ENCODE peak calls at places on chromosomes 16 and 17, in six cellular contexts. P is GM12892, I is GM12878, G is H1, H is HepG2, T is K562. V is an unnamed sample.

GRCh38 chr17:65022751-65023421 is 33.7 kb downstream of the GNA13 start:
- DNase-seq in P (peak), I (peak), G (no peak), H (peak), T (no peak), V (peak)

GRCh38 chr17:4673986-4674770 is 29.8 kb downstream of the PELP1 start:
- DNase-seq in P (no peak), I (no peak), G (no peak), H (no peak), T (no peak), V (no peak)

GRCh38 chr17:44307387-44308186 is 814 bp upstream of the RUNDC3A start:
- DNase-seq in P (no peak), I (no peak), G (no peak), H (no peak), T (no peak), V (no peak)

GRCh38 chr17:44842748-44843147 is 4.9 kb upstream of the HIGD1B start:
- DNase-seq in P (no peak), I (no peak), G (no peak), H (no peak), T (no peak), V (no peak)

GRCh38 chr16:84115919-84116719 is 623 bp downstream of the MBTPS1 start:
- DNase-seq in P (peak), I (no peak), G (no peak), H (peak), T (peak), V (peak)

GRCh38 chr16:3036726-3037315 is at the start of gene BICDL2:
- DNase-seq in P (no peak), I (no peak), G (no peak), H (no peak), T (no peak), V (no peak)

GRCh38 chr17:44409309-44410028 is 20.0 kb upstream of the ITGA2B start:
- DNase-seq in P (no peak), I (no peak), G (no peak), H (no peak), T (no peak), V (no peak)

GRCh38 chr17:79498854-79499253 is 112.0 kb downstream of the RBFOX3 start:
- DNase-seq in P (no peak), I (no peak), G (no peak), H (no peak), T (no peak), V (no peak)

GRCh38 chr16:81558444-81559175 is 114.0 kb downstream of the CMIP start:
- DNase-seq in P (no peak), I (no peak), G (no peak), H (peak), T (peak), V (no peak)

GRCh38 chr17:35774499-35774898 is 13.8 kb downstream of the C17orf50 start:
- DNase-seq in P (no peak), I (no peak), G (no peak), H (no peak), T (no peak), V (no peak)

GRCh38 chr16:22977294-22977697 is 163.3 kb downstream of the HS3ST2 start:
- DNase-seq in P (no peak), I (no peak), G (no peak), H (peak), T (no peak), V (no peak)

GRCh38 chr17:31048780-31049179 is 46.0 kb upstream of the NF1 start:
- DNase-seq in P (no peak), I (no peak), G (no peak), H (no peak), T (no peak), V (no peak)

GRCh38 chr16:776824-777223 is 11.4 kb downstream of the RPUSD1 start:
- DNase-seq in P (no peak), I (no peak), G (no peak), H (no peak), T (no peak), V (no peak)

GRCh38 chr16:740764-741505 is at the start of gene CIAO3:
- DNase-seq in P (peak), I (peak), G (no peak), H (peak), T (peak), V (peak)

GRCh38 chr17:80889897-80890550 is 101.6 kb upstream of the CHMP6 start:
- DNase-seq in P (no peak), I (no peak), G (no peak), H (no peak), T (no peak), V (no peak)

GRCh38 chr16:50202926-50203624 is 50.0 kb downstream of the TENT4B start:
- DNase-seq in P (no peak), I (no peak), G (no peak), H (peak), T (no peak), V (no peak)

GRCh38 chr17:1091885-1092284 is 87.9 kb downstream of the ABR start:
- DNase-seq in P (no peak), I (no peak), G (no peak), H (no peak), T (no peak), V (no peak)

GRCh38 chr17:2487306-2487705 is 24.4 kb downstream of the METTL16 start:
- DNase-seq in P (no peak), I (no peak), G (no peak), H (no peak), T (no peak), V (no peak)

GRCh38 chr16:77191259-77191969 is 424 bp downstream of the MON1B start:
- DNase-seq in P (no peak), I (no peak), G (no peak), H (no peak), T (peak), V (no peak)

GRCh38 chr16:64951193-64951592 is 170.7 kb downstream of the CDH11 start:
- DNase-seq in P (no peak), I (no peak), G (no peak), H (no peak), T (no peak), V (no peak)

GRCh38 chr17:48563385-48563838 is 14.7 kb downstream of the HOXB4 start:
- DNase-seq in P (no peak), I (no peak), G (no peak), H (no peak), T (no peak), V (no peak)

GRCh38 chr17:40563371-40564052 is 1.8 kb downstream of the CCR7 start:
- DNase-seq in P (no peak), I (no peak), G (no peak), H (no peak), T (no peak), V (no peak)

GRCh38 chr16:19284207-19284606 is 1.3 kb upstream of the CLEC19A start:
- DNase-seq in P (no peak), I (no peak), G (no peak), H (no peak), T (no peak), V (no peak)

GRCh38 chr16:68776821-68777485 is 39.9 kb downstream of the CDH1 start:
- DNase-seq in P (peak), I (peak), G (no peak), H (no peak), T (no peak), V (peak)

GRCh38 chr16:693766-694165 is 3.6 kb upstream of the WDR24 start:
- DNase-seq in P (no peak), I (no peak), G (no peak), H (no peak), T (no peak), V (no peak)

GRCh38 chr16:76940251-76940650 is 250.7 kb upstream of the MON1B start:
- DNase-seq in P (no peak), I (no peak), G (no peak), H (no peak), T (no peak), V (no peak)

GRCh38 chr17:67272312-67273050 is 27.5 kb upstream of the HELZ start:
- DNase-seq in P (no peak), I (no peak), G (no peak), H (peak), T (peak), V (no peak)

GRCh38 chr17:6913608-6914443 is 82.0 kb upstream of the ALOX12 start:
- DNase-seq in P (peak), I (no peak), G (peak), H (peak), T (peak), V (peak)

GRCh38 chr16:16045311-16045710 is 95.9 kb downstream of the ABCC1 start:
- DNase-seq in P (no peak), I (no peak), G (no peak), H (no peak), T (no peak), V (no peak)

GRCh38 chr17:79814966-79815835 is 18.3 kb upstream of the CBX8 start:
- DNase-seq in P (no peak), I (no peak), G (no peak), H (no peak), T (no peak), V (no peak)

GRCh38 chr16:89733792-89734191 is 12.5 kb downstream of the ZNF276 start:
- DNase-seq in P (no peak), I (no peak), G (no peak), H (no peak), T (no peak), V (no peak)

GRCh38 chr16:57676624-57677085 is 8.5 kb downstream of the ADGRG3 start:
- DNase-seq in P (no peak), I (no peak), G (no peak), H (peak), T (no peak), V (no peak)

GRCh38 chr17:32551186-32551955 is 64.6 kb downstream of the CDK5R1 start:
- DNase-seq in P (no peak), I (peak), G (no peak), H (no peak), T (no peak), V (peak)

GRCh38 chr16:81661082-81661481 is 118.0 kb upstream of the PLCG2 start:
- DNase-seq in P (no peak), I (no peak), G (no peak), H (no peak), T (no peak), V (no peak)

GRCh38 chr17:82298538-82299421 is 18.6 kb downstream of the CD7 start:
- DNase-seq in P (no peak), I (no peak), G (no peak), H (no peak), T (no peak), V (no peak)

GRCh38 chr16:88815901-88816589 is 4.3 kb upstream of the APRT start:
- DNase-seq in P (peak), I (no peak), G (no peak), H (peak), T (no peak), V (peak)

GRCh38 chr16:14489460-14489859 is 140.6 kb downstream of the PARN start:
- DNase-seq in P (peak), I (no peak), G (no peak), H (peak), T (peak), V (peak)

GRCh38 chr17:28501421-28502284 is 4.5 kb upstream of the FOXN1 start:
- DNase-seq in P (no peak), I (no peak), G (no peak), H (no peak), T (no peak), V (no peak)

GRCh38 chr17:59357929-59358328 is 26.5 kb downstream of the YPEL2 start:
- DNase-seq in P (no peak), I (no peak), G (no peak), H (no peak), T (no peak), V (no peak)

GRCh38 chr16:12158428-12158827 is 181.9 kb downstream of the SNX29 start:
- DNase-seq in P (no peak), I (no peak), G (no peak), H (no peak), T (no peak), V (no peak)

GRCh38 chr16:71811261-71811803 is 2.7 kb upstream of the AP1G1 start:
- DNase-seq in P (no peak), I (no peak), G (no peak), H (no peak), T (no peak), V (no peak)
- TF ChIP-seq POLR2A in P (no peak), I (no peak), G (no peak), H (no peak), T (no peak), V (no peak)

GRCh38 chr17:50118828-50119218 is 11.1 kb downstream of the SAMD14 start:
- DNase-seq in P (no peak), I (no peak), G (no peak), H (no peak), T (no peak), V (no peak)

GRCh38 chr17:50115744-50116143 is 14.2 kb downstream of the SAMD14 start:
- DNase-seq in P (no peak), I (no peak), G (no peak), H (no peak), T (no peak), V (no peak)

GRCh38 chr17:50114849-50115357 is 15.1 kb downstream of the SAMD14 start:
- DNase-seq in P (no peak), I (no peak), G (no peak), H (peak), T (peak), V (no peak)

GRCh38 chr17:50118076-50118827 is 11.7 kb downstream of the SAMD14 start:
- DNase-seq in P (no peak), I (no peak), G (no peak), H (no peak), T (no peak), V (no peak)

GRCh38 chr17:50117202-50118040 is 12.5 kb downstream of the SAMD14 start:
- DNase-seq in P (peak), I (no peak), G (no peak), H (peak), T (peak), V (peak)
- TF ChIP-seq TAF1 in P (no peak), I (no peak), G (peak), H (no peak), T (no peak), V (no peak)

GRCh38 chr17:76382803-76383644 is 1.4 kb upstream of the SPHK1 start:
- DNase-seq in P (peak), I (no peak), G (no peak), H (peak), T (peak), V (peak)
- TF ChIP-seq POLR2A in P (no peak), I (no peak), G (no peak), H (peak), T (no peak), V (no peak)

GRCh38 chr16:66480265-66481080 is 53.4 kb downstream of the BEAN1 start:
- DNase-seq in P (no peak), I (no peak), G (no peak), H (peak), T (no peak), V (no peak)
- TF ChIP-seq TAF1 in P (no peak), I (no peak), G (no peak), H (no peak), T (no peak), V (no peak)

GRCh38 chr17:69814031-69814430 is 261.0 kb upstream of the KCNJ16 start:
- DNase-seq in P (no peak), I (no peak), G (no peak), H (no peak), T (no peak), V (no peak)
- TF ChIP-seq POLR2A in P (no peak), I (no peak), G (no peak), H (no peak), T (no peak), V (no peak)